ENCODE peak calls at places on chromosomes 6 and 20, in four cellular contexts. One of them, this sample, is unnamed.

GRCh38 chr6:35596448-35597442 is 84.0 kb upstream of the TULP1 start:
- DNase-seq in kidney: peak; percentile 15
- DNase-seq in NCI-H748 treated with DMSO at 0.1 percent for 48 hours: no peak
- DNase-seq in endodermal cell: no peak
- DNase-seq in this sample: no peak

GRCh38 chr6:33837971-33838665 is 34.3 kb upstream of the MLN start:
- DNase-seq in kidney: no peak
- DNase-seq in NCI-H748 treated with DMSO at 0.1 percent for 48 hours: no peak
- DNase-seq in endodermal cell: peak; percentile 81
- DNase-seq in this sample: no peak

GRCh38 chr6:12189150-12189549 is 101.0 kb upstream of the EDN1 start:
- DNase-seq in endodermal cell: no peak
- DNase-seq in kidney: no peak
- DNase-seq in NCI-H748 treated with DMSO at 0.1 percent for 48 hours: no peak
- DNase-seq in this sample: no peak

GRCh38 chr6:33410711-33411631 is at the start of gene PHF1:
- DNase-seq in NCI-H748 treated with DMSO at 0.1 percent for 48 hours: no peak
- DNase-seq in endodermal cell: no peak
- DNase-seq in kidney: peak; percentile 94
- DNase-seq in this sample: peak; percentile 90

GRCh38 chr20:48716086-48716485 is 111.7 kb downstream of the PREX1 start:
- DNase-seq in NCI-H748 treated with DMSO at 0.1 percent for 48 hours: no peak
- DNase-seq in kidney: no peak
- DNase-seq in endodermal cell: no peak
- DNase-seq in this sample: peak; percentile 28

GRCh38 chr6:108168501-108168979 is 2.7 kb downstream of the NR2E1 start:
- DNase-seq in NCI-H748 treated with DMSO at 0.1 percent for 48 hours: no peak
- DNase-seq in endodermal cell: peak; percentile 88
- DNase-seq in kidney: peak; percentile 76
- DNase-seq in this sample: no peak

GRCh38 chr20:10322073-10323012 is 103.7 kb downstream of the SNAP25 start:
- DNase-seq in kidney: no peak
- DNase-seq in endodermal cell: no peak
- DNase-seq in NCI-H748 treated with DMSO at 0.1 percent for 48 hours: peak; percentile 66
- DNase-seq in this sample: no peak

GRCh38 chr6:148990427-148990826 is 243.6 kb downstream of the UST start:
- DNase-seq in kidney: no peak
- DNase-seq in endodermal cell: no peak
- DNase-seq in NCI-H748 treated with DMSO at 0.1 percent for 48 hours: no peak
- DNase-seq in this sample: no peak

GRCh38 chr6:17984822-17985660 is 2.4 kb downstream of the KIF13A start:
- DNase-seq in endodermal cell: no peak
- DNase-seq in NCI-H748 treated with DMSO at 0.1 percent for 48 hours: no peak
- DNase-seq in kidney: no peak
- DNase-seq in this sample: no peak

GRCh38 chr6:148747145-148747492 is 289 bp downstream of the UST start:
- DNase-seq in kidney: no peak
- DNase-seq in NCI-H748 treated with DMSO at 0.1 percent for 48 hours: no peak
- DNase-seq in endodermal cell: no peak
- DNase-seq in this sample: peak; percentile 60

GRCh38 chr6:26267083-26267589 is 97.9 kb upstream of the BTN3A2 start:
- DNase-seq in kidney: no peak
- DNase-seq in endodermal cell: no peak
- DNase-seq in NCI-H748 treated with DMSO at 0.1 percent for 48 hours: no peak
- DNase-seq in this sample: no peak

GRCh38 chr6:6179858-6180257 is 140.6 kb downstream of the F13A1 start:
- DNase-seq in endodermal cell: peak; percentile 55
- DNase-seq in NCI-H748 treated with DMSO at 0.1 percent for 48 hours: no peak
- DNase-seq in kidney: no peak
- DNase-seq in this sample: no peak

GRCh38 chr6:93679836-93680235 is 260.5 kb upstream of the EPHA7 start:
- DNase-seq in kidney: no peak
- DNase-seq in NCI-H748 treated with DMSO at 0.1 percent for 48 hours: no peak
- DNase-seq in endodermal cell: no peak
- DNase-seq in this sample: no peak

GRCh38 chr20:54088430-54088829 is 18.0 kb upstream of the BCAS1 start:
- DNase-seq in NCI-H748 treated with DMSO at 0.1 percent for 48 hours: no peak
- DNase-seq in kidney: no peak
- DNase-seq in endodermal cell: no peak
- DNase-seq in this sample: no peak

GRCh38 chr20:40646321-40647212 is 42.5 kb downstream of the MAFB start:
- DNase-seq in endodermal cell: peak; percentile 33
- DNase-seq in NCI-H748 treated with DMSO at 0.1 percent for 48 hours: peak; percentile 96
- DNase-seq in kidney: no peak
- DNase-seq in this sample: no peak

GRCh38 chr6:160039441-160039840 is 70.6 kb downstream of the IGF2R start:
- DNase-seq in NCI-H748 treated with DMSO at 0.1 percent for 48 hours: no peak
- DNase-seq in kidney: no peak
- DNase-seq in endodermal cell: peak; percentile 22
- DNase-seq in this sample: no peak

GRCh38 chr6:74598473-74599393 is 607.1 kb downstream of the COL12A1 start:
- DNase-seq in endodermal cell: no peak
- DNase-seq in NCI-H748 treated with DMSO at 0.1 percent for 48 hours: no peak
- DNase-seq in kidney: no peak
- DNase-seq in this sample: no peak

GRCh38 chr6:4351857-4352669 is 216.7 kb upstream of the ECI2 start:
- DNase-seq in kidney: peak; percentile 82
- DNase-seq in endodermal cell: peak; percentile 61
- DNase-seq in NCI-H748 treated with DMSO at 0.1 percent for 48 hours: no peak
- DNase-seq in this sample: peak; percentile 59

GRCh38 chr6:139291813-139292619 is at the start of gene TXLNB:
- DNase-seq in endodermal cell: peak; percentile 63
- DNase-seq in kidney: peak; percentile 89
- DNase-seq in NCI-H748 treated with DMSO at 0.1 percent for 48 hours: no peak
- DNase-seq in this sample: peak; percentile 87

GRCh38 chr20:1185316-1185741 is 548 bp upstream of the TMEM74B start:
- DNase-seq in endodermal cell: no peak
- DNase-seq in kidney: no peak
- DNase-seq in NCI-H748 treated with DMSO at 0.1 percent for 48 hours: peak; percentile 30
- DNase-seq in this sample: no peak

GRCh38 chr6:157762636-157763035 is 60.4 kb upstream of the SNX9 start:
- DNase-seq in endodermal cell: peak; percentile 68
- DNase-seq in kidney: no peak
- DNase-seq in NCI-H748 treated with DMSO at 0.1 percent for 48 hours: no peak
- DNase-seq in this sample: no peak

GRCh38 chr6:39688494-39688893 is 36.7 kb downstream of the KIF6 start:
- DNase-seq in endodermal cell: no peak
- DNase-seq in NCI-H748 treated with DMSO at 0.1 percent for 48 hours: no peak
- DNase-seq in kidney: no peak
- DNase-seq in this sample: no peak

GRCh38 chr6:11791354-11792107 is 12.9 kb upstream of the ADTRP start:
- DNase-seq in kidney: no peak
- DNase-seq in NCI-H748 treated with DMSO at 0.1 percent for 48 hours: no peak
- DNase-seq in endodermal cell: no peak
- DNase-seq in this sample: no peak